ENCODE peak calls at places on chromosome X, in seven cellular contexts. Q is PC-3, U is AG10803, Y is transverse colon, P is mucosa of descending colon, A is astrocyte of the spinal cord, H is AG04450. K is an unnamed sample.

GRCh38 chrX:9681011-9681410 is 84.6 kb downstream of the GPR143 start:
- DNase-seq in Q (no peak), U (no peak), Y (no peak), P (no peak), A (no peak), H (no peak), K (no peak)

GRCh38 chrX:50779694-50780093 is 34.3 kb downstream of the SHROOM4 start:
- DNase-seq in Q (no peak), U (peak; percentile 18), Y (no peak), P (no peak), A (no peak), H (no peak), K (no peak)

GRCh38 chrX:153226344-153227190 is 47.5 kb downstream of the MAGEA1 start:
- DNase-seq in Q (peak; percentile 67), U (peak; percentile 4), Y (no peak), P (no peak), A (peak; percentile 5), H (no peak), K (peak; percentile 66)

GRCh38 chrX:27599928-27600327 is 9.8 kb downstream of the DCAF8L2 start:
- DNase-seq in Q (peak; percentile 73), U (no peak), Y (no peak), P (no peak), A (peak; percentile 36), H (no peak), K (no peak)

GRCh38 chrX:153635388-153635787 is 11.6 kb upstream of the DUSP9 start:
- DNase-seq in Q (no peak), U (no peak), Y (no peak), P (no peak), A (no peak), H (no peak), K (no peak)

GRCh38 chrX:53316121-53316859 is 34.9 kb upstream of the IQSEC2 start:
- DNase-seq in Q (no peak), U (no peak), Y (no peak), P (no peak), A (no peak), H (no peak), K (no peak)

GRCh38 chrX:17104433-17104832 is 158.0 kb downstream of the REPS2 start:
- DNase-seq in Q (no peak), U (no peak), Y (no peak), P (no peak), A (no peak), H (no peak), K (no peak)

GRCh38 chrX:154401918-154402621 is 3.9 kb downstream of the RPL10 start:
- DNase-seq in Q (peak; percentile 44), U (no peak), Y (no peak), P (no peak), A (no peak), H (no peak), K (no peak)

GRCh38 chrX:34893741-34894140 is 48.9 kb upstream of the FAM47B start:
- DNase-seq in Q (peak; percentile 48), U (no peak), Y (no peak), P (no peak), A (no peak), H (no peak), K (no peak)

GRCh38 chrX:56788717-56789122 is 59.7 kb downstream of the NBDY start:
- DNase-seq in Q (no peak), U (no peak), Y (peak; percentile 56), P (no peak), A (peak; percentile 30), H (no peak), K (no peak)

GRCh38 chrX:80022363-80023031 is 7.9 kb downstream of the TBX22 start:
- DNase-seq in Q (no peak), U (no peak), Y (no peak), P (no peak), A (no peak), H (no peak), K (no peak)

GRCh38 chrX:1528186-1528883 is 8.7 kb downstream of the P2RY8 start:
- DNase-seq in Q (no peak), U (no peak), Y (no peak), P (no peak), A (no peak), H (no peak), K (no peak)

GRCh38 chrX:132209527-132209926 is 9.7 kb downstream of the RAP2C start:
- DNase-seq in Q (no peak), U (peak; percentile 56), Y (no peak), P (no peak), A (peak; percentile 45), H (no peak), K (no peak)

GRCh38 chrX:47390676-47391234 is 20.4 kb downstream of the ZNF157 start:
- DNase-seq in Q (no peak), U (no peak), Y (no peak), P (no peak), A (no peak), H (no peak), K (no peak)

GRCh38 chrX:121581885-121582284 is 534.5 kb downstream of the GLUD2 start:
- DNase-seq in Q (no peak), U (no peak), Y (no peak), P (no peak), A (no peak), H (no peak), K (no peak)

GRCh38 chrX:150324035-150324728 is 38.9 kb upstream of the MAMLD1 start:
- DNase-seq in Q (peak; percentile 71), U (peak; percentile 70), Y (no peak), P (no peak), A (peak; percentile 89), H (peak; percentile 69), K (no peak)

GRCh38 chrX:134484039-134484438 is 24.1 kb downstream of the HPRT1 start:
- DNase-seq in Q (peak; percentile 81), U (peak; percentile 58), Y (no peak), P (no peak), A (peak; percentile 65), H (no peak), K (no peak)

GRCh38 chrX:118839334-118839958 is 15.8 kb downstream of the ZCCHC12 start:
- DNase-seq in Q (peak; percentile 63), U (peak; percentile 26), Y (peak; percentile 80), P (peak; percentile 83), A (peak; percentile 31), H (no peak), K (peak; percentile 89)

GRCh38 chrX:41526268-41526667 is 79.1 kb downstream of the NYX start:
- DNase-seq in Q (no peak), U (no peak), Y (no peak), P (no peak), A (no peak), H (no peak), K (no peak)

GRCh38 chrX:53223955-53224859 is 800 bp downstream of the KDM5C start:
- DNase-seq in Q (peak; percentile 78), U (peak; percentile 43), Y (peak; percentile 22), P (no peak), A (peak; percentile 70), H (peak; percentile 10), K (peak; percentile 23)

GRCh38 chrX:9867214-9867613 is 81.0 kb downstream of the SHROOM2 start:
- DNase-seq in Q (no peak), U (no peak), Y (no peak), P (no peak), A (no peak), H (no peak), K (no peak)

GRCh38 chrX:94365736-94366135 is 691.7 kb downstream of the FAM133A start:
- DNase-seq in Q (no peak), U (no peak), Y (no peak), P (no peak), A (no peak), H (no peak), K (no peak)

GRCh38 chrX:53049127-53049517 is 533 bp downstream of the GPR173 start:
- DNase-seq in Q (no peak), U (no peak), Y (no peak), P (no peak), A (no peak), H (no peak), K (peak; percentile 17)

GRCh38 chrX:124736553-124737240 is 390.3 kb downstream of the SH2D1A start:
- DNase-seq in Q (no peak), U (no peak), Y (no peak), P (peak; percentile 14), A (no peak), H (no peak), K (peak; percentile 21)

GRCh38 chrX:149004936-149005335 is 500.2 kb downstream of the IDS start:
- DNase-seq in Q (no peak), U (no peak), Y (no peak), P (no peak), A (no peak), H (no peak), K (no peak)
- TF ChIP-seq CTCF in Q (no peak), U (no peak), Y (no peak), P (no peak), A (no peak), H (no peak), K (no peak)

GRCh38 chrX:48474127-48474526 is 1.9 kb upstream of the FTSJ1 start:
- DNase-seq in Q (peak; percentile 47), U (no peak), Y (no peak), P (no peak), A (no peak), H (no peak), K (no peak)
- TF ChIP-seq CTCF in Q (peak; percentile 62), U (peak; percentile 33), Y (no peak), P (no peak), A (peak; percentile 27), H (peak; percentile 19), K (no peak)

GRCh38 chrX:40149286-40150175 is 51.8 kb upstream of the BCOR start:
- DNase-seq in Q (no peak), U (no peak), Y (no peak), P (no peak), A (no peak), H (no peak), K (peak; percentile 16)

GRCh38 chrX:40152173-40152705 is 54.5 kb upstream of the BCOR start:
- DNase-seq in Q (peak; percentile 35), U (no peak), Y (peak; percentile 51), P (peak; percentile 66), A (no peak), H (no peak), K (peak; percentile 31)

GRCh38 chrX:40148439-40149285 is 50.9 kb upstream of the BCOR start:
- DNase-seq in Q (peak; percentile 63), U (no peak), Y (peak; percentile 54), P (peak; percentile 64), A (no peak), H (no peak), K (peak; percentile 21)

GRCh38 chrX:40151211-40152172 is 53.7 kb upstream of the BCOR start:
- DNase-seq in Q (peak; percentile 55), U (no peak), Y (no peak), P (peak; percentile 38), A (no peak), H (no peak), K (peak; percentile 59)

GRCh38 chrX:40150503-40150902 is 52.7 kb upstream of the BCOR start:
- DNase-seq in Q (peak; percentile 32), U (no peak), Y (no peak), P (no peak), A (no peak), H (no peak), K (no peak)
- TF ChIP-seq CTCF in Q (no peak), U (no peak), Y (no peak), P (no peak), A (peak; percentile 16), H (peak; percentile 38), K (no peak)

DNA sequence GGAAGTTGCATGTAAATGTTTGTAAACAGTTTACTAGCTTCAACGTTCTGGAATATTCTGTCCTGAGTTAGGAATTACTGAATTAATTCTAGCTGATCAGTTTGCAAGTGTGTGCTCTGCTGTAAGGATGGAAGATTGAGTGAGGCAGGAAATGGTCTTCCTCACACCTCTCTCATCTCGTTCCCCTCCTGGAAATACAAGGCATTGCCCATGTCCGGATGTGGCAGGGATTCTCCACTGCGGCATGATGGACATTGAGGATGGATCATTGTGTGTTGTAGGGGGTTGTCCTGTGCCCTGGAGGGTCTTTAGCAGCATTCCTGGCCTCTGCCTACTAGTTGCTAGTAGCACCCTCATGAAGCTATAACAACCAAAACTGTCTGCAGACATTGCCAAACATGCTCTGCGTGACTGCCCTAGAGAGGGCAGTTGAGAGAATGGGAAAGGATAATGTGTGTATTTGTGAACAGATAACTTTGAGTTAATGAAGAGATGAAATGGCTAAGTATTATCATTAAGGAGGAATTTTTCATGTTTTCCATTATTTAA is 12.6 kb downstream of the CA5B start:
- DNase-seq in Q (no peak), U (no peak), Y (no peak), P (no peak), A (peak; percentile 20), H (no peak), K (no peak)
- TF ChIP-seq CTCF in Q (no peak), U (no peak), Y (no peak), P (no peak), A (no peak), H (no peak), K (no peak)

K was measured in glutamatergic neuron.